ENCODE peak calls at places on chromosomes 12 and 14, in four cellular contexts. P is SK-N-SH, W is NCI-H1436, M is heart right ventricle. J is an unnamed sample.

GRCh38 chr12:115657081-115658013 is 620.1 kb downstream of the MED13L start:
- DNase-seq in P (no peak), W (no peak), M (no peak), J (no peak)

GRCh38 chr12:30795660-30796507 is 41.1 kb upstream of the CAPRIN2 start:
- DNase-seq in P (peak), W (peak), M (peak), J (peak)

GRCh38 chr12:126353604-126354003 is 1288.4 kb downstream of the AACS start:
- DNase-seq in P (no peak), W (no peak), M (no peak), J (no peak)

GRCh38 chr12:122013136-122013535 is 8.5 kb upstream of the BCL7A start:
- DNase-seq in P (no peak), W (no peak), M (no peak), J (no peak)

GRCh38 chr12:7502612-7503011 is 965 bp downstream of the CD163 start:
- DNase-seq in P (no peak), W (no peak), M (no peak), J (no peak)

GRCh38 chr12:6336859-6337744 is 4.8 kb downstream of the TNFRSF1A start:
- DNase-seq in P (no peak), W (no peak), M (no peak), J (no peak)

GRCh38 chr14:67359319-67359774 is 257 bp downstream of the ATP6V1D start:
- DNase-seq in P (no peak), W (no peak), M (peak), J (peak)

GRCh38 chr12:6273209-6273928 is 37.1 kb upstream of the PLEKHG6 start:
- DNase-seq in P (no peak), W (no peak), M (no peak), J (no peak)